ENCODE peak calls at places on chromosomes 16 and 17, in four cellular contexts. N, Y, F and I are unnamed samples. For H3K4me1, the result is how much of the 10 kb centered on the place peaks cover.

GRCh38 chr16:75262800-75263127 is 11.3 kb upstream of the BCAR1 start:
- DNase-seq in N (no peak), Y (no peak), F (no peak), I (no peak)

GRCh38 chr17:35543856-35544255 is 6.4 kb upstream of the SLFN12L start:
- DNase-seq in N (no peak), Y (no peak), F (peak), I (no peak)

GRCh38 chr17:77692571-77693161 is 265.8 kb upstream of the TNRC6C start:
- DNase-seq in N (no peak), Y (no peak), F (no peak), I (peak)

GRCh38 chr16:60107920-60108319 is 1373.8 kb upstream of the GOT2 start:
- DNase-seq in N (no peak), Y (no peak), F (no peak), I (no peak)

GRCh38 chr17:74631468-74632195 is 8.1 kb upstream of the CD300E start:
- DNase-seq in N (no peak), Y (no peak), F (no peak), I (no peak)

GRCh38 chr16:10552998-10553491 is 27.4 kb downstream of the EMP2 start:
- DNase-seq in N (no peak), Y (no peak), F (no peak), I (no peak)

GRCh38 chr17:50196036-50196435 is 5.4 kb downstream of the COL1A1 start:
- DNase-seq in N (no peak), Y (no peak), F (no peak), I (no peak)

GRCh38 chr17:81294512-81295030 is 536 bp downstream of the SLC38A10 start:
- DNase-seq in N (no peak), Y (peak), F (no peak), I (no peak)

GRCh38 chr16:57628008-57628781 is at the start of gene ADGRG1:
- DNase-seq in N (peak), Y (peak), F (peak), I (peak)

GRCh38 chr16:8929086-8929748 is 34.5 kb downstream of the USP7 start:
- DNase-seq in N (no peak), Y (no peak), F (peak), I (no peak)

GRCh38 chr16:10616744-10617640 is 36.6 kb upstream of the EMP2 start:
- DNase-seq in N (peak), Y (peak), F (peak), I (no peak)

GRCh38 chr17:57662644-57663308 is 82.3 kb downstream of the CCDC182 start:
- DNase-seq in N (peak), Y (peak), F (peak), I (peak)

GRCh38 chr17:28579526-28579925 is 2.8 kb upstream of the ALDOC start:
- DNase-seq in N (no peak), Y (no peak), F (no peak), I (no peak)

GRCh38 chr17:40315678-40316570 is 6.9 kb downstream of the RARA start:
- DNase-seq in N (peak), Y (peak), F (no peak), I (no peak)

GRCh38 chr16:10949424-10949970 is 5.1 kb downstream of the CLEC16A start:
- DNase-seq in N (no peak), Y (no peak), F (peak), I (no peak)

GRCh38 chr17:76416899-76417298 is 32.5 kb downstream of the SPHK1 start:
- DNase-seq in N (no peak), Y (no peak), F (no peak), I (no peak)

GRCh38 chr17:81189670-81190530 is 23.9 kb upstream of the AATK start:
- DNase-seq in N (no peak), Y (no peak), F (no peak), I (no peak)

GRCh38 chr16:51061355-51061754 is 89.7 kb downstream of the SALL1 start:
- DNase-seq in N (no peak), Y (no peak), F (no peak), I (no peak)

GRCh38 chr17:48600244-48601098 is 4.3 kb downstream of the HOXB6 start:
- DNase-seq in N (peak), Y (no peak), F (no peak), I (no peak)

GRCh38 chr16:28264656-28265055 is 27.7 kb upstream of the SBK1 start:
- DNase-seq in N (no peak), Y (no peak), F (peak), I (no peak)

GRCh38 chr16:80883159-80883642 is 78.8 kb upstream of the CDYL2 start:
- DNase-seq in N (no peak), Y (no peak), F (no peak), I (no peak)

GRCh38 chr17:27326585-27326984 is 32.7 kb downstream of the WSB1 start:
- DNase-seq in N (no peak), Y (no peak), F (no peak), I (no peak)

GRCh38 chr17:82600731-82601446 is 47.4 kb downstream of the WDR45B start:
- DNase-seq in N (no peak), Y (no peak), F (no peak), I (no peak)
- H3K4me1 ChIP-seq in N (under half), Y (under half), F (under half), I (under half)

GRCh38 chr16:85330694-85331188 is 218.5 kb upstream of the CIBAR2 start:
- DNase-seq in N (no peak), Y (no peak), F (peak), I (no peak)

GRCh38 chr16:85328665-85329058 is 216.4 kb upstream of the CIBAR2 start:
- DNase-seq in N (peak), Y (no peak), F (no peak), I (no peak)

GRCh38 chr16:85329999-85330693 is 217.9 kb upstream of the CIBAR2 start:
- DNase-seq in N (peak), Y (no peak), F (no peak), I (no peak)

GRCh38 chr16:85327731-85328664 is 215.7 kb upstream of the CIBAR2 start:
- DNase-seq in N (peak), Y (no peak), F (peak), I (no peak)

GRCh38 chr16:85329059-85329812 is 217.0 kb upstream of the CIBAR2 start:
- DNase-seq in N (peak), Y (no peak), F (peak), I (no peak)
- H3K27ac ChIP-seq in N (no peak), Y (no peak), F (peak), I (no peak)

GRCh38 chr16:16038950-16039349 is 89.5 kb downstream of the ABCC1 start:
- DNase-seq in N (no peak), Y (no peak), F (no peak), I (no peak)

GRCh38 chr16:16037970-16038369 is 88.6 kb downstream of the ABCC1 start:
- DNase-seq in N (no peak), Y (no peak), F (no peak), I (no peak)

GRCh38 chr16:16041196-16041892 is 91.9 kb downstream of the ABCC1 start:
- DNase-seq in N (no peak), Y (no peak), F (no peak), I (no peak)

GRCh38 chr16:16036359-16036792 is 87.0 kb downstream of the ABCC1 start:
- DNase-seq in N (no peak), Y (no peak), F (no peak), I (no peak)

GRCh38 chr16:16037521-16037920 is 88.1 kb downstream of the ABCC1 start:
- DNase-seq in N (no peak), Y (no peak), F (no peak), I (no peak)
- H3K4me1 ChIP-seq in N (under half), Y (under half), F (under half), I (under half)

GRCh38 chr17:36911007-36911406 is 26.3 kb upstream of the LHX1 start:
- DNase-seq in N (no peak), Y (no peak), F (no peak), I (no peak)
- H3K27ac ChIP-seq in N (no peak), Y (no peak), F (no peak), I (no peak)